ENCODE peak calls at places on chromosomes 4 and X, in five cellular contexts. One of them, this sample, is unnamed.

GRCh38 chr4:105147226-105148151 is 813 bp downstream of the TET2 start:
- DNase-seq in NCI-H1092 treated with DMSO at 0.1 percent for 48 hours: peak
- DNase-seq in GM03348: peak
- DNase-seq in CD8-positive, alpha-beta memory T cell: peak
- DNase-seq in HTR-8/SVneo: no peak
- DNase-seq in this sample: peak

GRCh38 chrX:137195991-137196390 is 162.2 kb upstream of the GPR101 start:
- DNase-seq in HTR-8/SVneo: no peak
- DNase-seq in CD8-positive, alpha-beta memory T cell: no peak
- DNase-seq in NCI-H1092 treated with DMSO at 0.1 percent for 48 hours: no peak
- DNase-seq in GM03348: peak
- DNase-seq in this sample: no peak

GRCh38 chrX:148661035-148661434 is 160.6 kb downstream of the AFF2 start:
- DNase-seq in NCI-H1092 treated with DMSO at 0.1 percent for 48 hours: no peak
- DNase-seq in CD8-positive, alpha-beta memory T cell: no peak
- DNase-seq in HTR-8/SVneo: no peak
- DNase-seq in GM03348: peak
- DNase-seq in this sample: no peak

GRCh38 chrX:84729809-84730208 is 227.6 kb upstream of the HDX start:
- DNase-seq in CD8-positive, alpha-beta memory T cell: peak
- DNase-seq in NCI-H1092 treated with DMSO at 0.1 percent for 48 hours: peak
- DNase-seq in HTR-8/SVneo: peak
- DNase-seq in GM03348: peak
- DNase-seq in this sample: peak

GRCh38 chr4:65893311-65893710 is 223.0 kb upstream of the EPHA5 start:
- DNase-seq in GM03348: no peak
- DNase-seq in NCI-H1092 treated with DMSO at 0.1 percent for 48 hours: no peak
- DNase-seq in CD8-positive, alpha-beta memory T cell: no peak
- DNase-seq in HTR-8/SVneo: no peak
- DNase-seq in this sample: no peak

GRCh38 chr4:169040559-169041261 is 30.7 kb upstream of the CBR4 start:
- DNase-seq in NCI-H1092 treated with DMSO at 0.1 percent for 48 hours: no peak
- DNase-seq in GM03348: no peak
- DNase-seq in CD8-positive, alpha-beta memory T cell: no peak
- DNase-seq in HTR-8/SVneo: no peak
- DNase-seq in this sample: no peak

GRCh38 chr4:156941940-156942548 is 29.6 kb downstream of the PDGFC start:
- DNase-seq in NCI-H1092 treated with DMSO at 0.1 percent for 48 hours: peak
- DNase-seq in CD8-positive, alpha-beta memory T cell: no peak
- DNase-seq in HTR-8/SVneo: peak
- DNase-seq in GM03348: no peak
- DNase-seq in this sample: peak

GRCh38 chrX:131393426-131393825 is 104.3 kb upstream of the IGSF1 start:
- DNase-seq in GM03348: no peak
- DNase-seq in HTR-8/SVneo: no peak
- DNase-seq in CD8-positive, alpha-beta memory T cell: no peak
- DNase-seq in NCI-H1092 treated with DMSO at 0.1 percent for 48 hours: peak
- DNase-seq in this sample: no peak

GRCh38 chr4:67106846-67107467 is 438.3 kb downstream of the CENPC start:
- DNase-seq in NCI-H1092 treated with DMSO at 0.1 percent for 48 hours: peak
- DNase-seq in CD8-positive, alpha-beta memory T cell: no peak
- DNase-seq in HTR-8/SVneo: no peak
- DNase-seq in GM03348: no peak
- DNase-seq in this sample: no peak

GRCh38 chrX:139920306-139920705 is 12.5 kb downstream of the ATP11C start:
- DNase-seq in CD8-positive, alpha-beta memory T cell: no peak
- DNase-seq in GM03348: no peak
- DNase-seq in HTR-8/SVneo: no peak
- DNase-seq in NCI-H1092 treated with DMSO at 0.1 percent for 48 hours: no peak
- DNase-seq in this sample: no peak

GRCh38 chr4:78764498-78764961 is 11.6 kb upstream of the BMP2K start:
- DNase-seq in HTR-8/SVneo: no peak
- DNase-seq in GM03348: no peak
- DNase-seq in NCI-H1092 treated with DMSO at 0.1 percent for 48 hours: no peak
- DNase-seq in CD8-positive, alpha-beta memory T cell: no peak
- DNase-seq in this sample: no peak

GRCh38 chr4:68079918-68080317 is 49.8 kb downstream of the TMPRSS11F start:
- DNase-seq in NCI-H1092 treated with DMSO at 0.1 percent for 48 hours: no peak
- DNase-seq in GM03348: no peak
- DNase-seq in HTR-8/SVneo: no peak
- DNase-seq in CD8-positive, alpha-beta memory T cell: no peak
- DNase-seq in this sample: no peak

GRCh38 chr4:3286335-3287175 is 6.3 kb upstream of the RGS12 start:
- DNase-seq in HTR-8/SVneo: no peak
- DNase-seq in GM03348: no peak
- DNase-seq in CD8-positive, alpha-beta memory T cell: no peak
- DNase-seq in NCI-H1092 treated with DMSO at 0.1 percent for 48 hours: no peak
- DNase-seq in this sample: no peak

GRCh38 chrX:46574337-46574940 is 874 bp downstream of the CHST7 start:
- DNase-seq in GM03348: no peak
- DNase-seq in CD8-positive, alpha-beta memory T cell: no peak
- DNase-seq in NCI-H1092 treated with DMSO at 0.1 percent for 48 hours: no peak
- DNase-seq in HTR-8/SVneo: no peak
- DNase-seq in this sample: no peak

GRCh38 chrX:7218321-7219152 is 70.6 kb upstream of the PUDP start:
- DNase-seq in HTR-8/SVneo: no peak
- DNase-seq in GM03348: no peak
- DNase-seq in NCI-H1092 treated with DMSO at 0.1 percent for 48 hours: no peak
- DNase-seq in CD8-positive, alpha-beta memory T cell: no peak
- DNase-seq in this sample: no peak

GRCh38 chr4:174318829-174319764 is 35.4 kb downstream of the CEP44 start:
- DNase-seq in HTR-8/SVneo: no peak
- DNase-seq in NCI-H1092 treated with DMSO at 0.1 percent for 48 hours: peak
- DNase-seq in GM03348: peak
- DNase-seq in CD8-positive, alpha-beta memory T cell: peak
- DNase-seq in this sample: peak

GRCh38 chr4:158729716-158730559 is 6.7 kb upstream of the PPID start:
- DNase-seq in HTR-8/SVneo: peak
- DNase-seq in CD8-positive, alpha-beta memory T cell: peak
- DNase-seq in GM03348: peak
- DNase-seq in NCI-H1092 treated with DMSO at 0.1 percent for 48 hours: peak
- DNase-seq in this sample: peak

GRCh38 chr4:120156115-120156718 is 89.6 kb upstream of the MAD2L1 start:
- DNase-seq in GM03348: peak
- DNase-seq in HTR-8/SVneo: peak
- DNase-seq in NCI-H1092 treated with DMSO at 0.1 percent for 48 hours: peak
- DNase-seq in CD8-positive, alpha-beta memory T cell: peak
- DNase-seq in this sample: no peak

GRCh38 chrX:14777484-14777883 is 95.4 kb downstream of the FANCB start:
- DNase-seq in HTR-8/SVneo: peak
- DNase-seq in NCI-H1092 treated with DMSO at 0.1 percent for 48 hours: no peak
- DNase-seq in GM03348: peak
- DNase-seq in CD8-positive, alpha-beta memory T cell: no peak
- DNase-seq in this sample: no peak

GRCh38 chrX:47264507-47265173 is 31.8 kb downstream of the USP11 start:
- DNase-seq in HTR-8/SVneo: peak
- DNase-seq in GM03348: peak
- DNase-seq in CD8-positive, alpha-beta memory T cell: no peak
- DNase-seq in NCI-H1092 treated with DMSO at 0.1 percent for 48 hours: no peak
- DNase-seq in this sample: no peak

GRCh38 chrX:51975811-51976210 is 82.4 kb downstream of the MAGED1 start:
- DNase-seq in HTR-8/SVneo: no peak
- DNase-seq in CD8-positive, alpha-beta memory T cell: no peak
- DNase-seq in NCI-H1092 treated with DMSO at 0.1 percent for 48 hours: no peak
- DNase-seq in GM03348: no peak
- DNase-seq in this sample: no peak

GRCh38 chr4:177434667-177435066 is 7.6 kb downstream of the AGA start:
- DNase-seq in GM03348: no peak
- DNase-seq in NCI-H1092 treated with DMSO at 0.1 percent for 48 hours: no peak
- DNase-seq in HTR-8/SVneo: no peak
- DNase-seq in CD8-positive, alpha-beta memory T cell: no peak
- DNase-seq in this sample: no peak

GRCh38 chrX:2497961-2498780 is 2.6 kb downstream of the DHRSX start:
- DNase-seq in CD8-positive, alpha-beta memory T cell: no peak
- DNase-seq in GM03348: no peak
- DNase-seq in NCI-H1092 treated with DMSO at 0.1 percent for 48 hours: no peak
- DNase-seq in HTR-8/SVneo: no peak
- DNase-seq in this sample: peak

GRCh38 chr4:125388653-125389052 is 73.9 kb downstream of the FAT4 start:
- DNase-seq in GM03348: peak
- DNase-seq in NCI-H1092 treated with DMSO at 0.1 percent for 48 hours: no peak
- DNase-seq in HTR-8/SVneo: no peak
- DNase-seq in CD8-positive, alpha-beta memory T cell: no peak
- DNase-seq in this sample: no peak

GRCh38 chr4:44674471-44674870 is 3.7 kb upstream of the GUF1 start:
- DNase-seq in GM03348: peak
- DNase-seq in HTR-8/SVneo: no peak
- DNase-seq in NCI-H1092 treated with DMSO at 0.1 percent for 48 hours: no peak
- DNase-seq in CD8-positive, alpha-beta memory T cell: no peak
- DNase-seq in this sample: no peak

GRCh38 chr4:110020139-110020538 is 107.5 kb downstream of the EGF start:
- DNase-seq in HTR-8/SVneo: peak
- DNase-seq in NCI-H1092 treated with DMSO at 0.1 percent for 48 hours: no peak
- DNase-seq in CD8-positive, alpha-beta memory T cell: no peak
- DNase-seq in GM03348: peak
- DNase-seq in this sample: peak

This sample was measured in AG08396.